ENCODE peak calls at places on chromosomes 1 and 21, in five cellular contexts. One of them, this sample, is unnamed.

GRCh38 chr1:59697138-59697811 is 117.5 kb upstream of the HOOK1 start:
- DNase-seq in neural crest cell: no peak
- DNase-seq in colonic mucosa: no peak
- DNase-seq in sigmoid colon: no peak
- DNase-seq in hepatocyte: no peak
- DNase-seq in this sample: peak; percentile 19

GRCh38 chr1:178946416-178946815 is 75.5 kb upstream of the ANGPTL1 start:
- DNase-seq in hepatocyte: no peak
- DNase-seq in sigmoid colon: no peak
- DNase-seq in colonic mucosa: no peak
- DNase-seq in neural crest cell: no peak
- DNase-seq in this sample: no peak

GRCh38 chr1:152398812-152399698 is 15.0 kb downstream of the CRNN start:
- DNase-seq in colonic mucosa: no peak
- DNase-seq in neural crest cell: no peak
- DNase-seq in hepatocyte: no peak
- DNase-seq in sigmoid colon: no peak
- DNase-seq in this sample: peak; percentile 58

GRCh38 chr1:234989479-234990327 is 138.9 kb downstream of the TOMM20 start:
- DNase-seq in hepatocyte: no peak
- DNase-seq in colonic mucosa: no peak
- DNase-seq in neural crest cell: no peak
- DNase-seq in sigmoid colon: peak; percentile 60
- DNase-seq in this sample: no peak

GRCh38 chr1:116268211-116268610 is 104.8 kb upstream of the ATP1A1 start:
- DNase-seq in sigmoid colon: no peak
- DNase-seq in neural crest cell: no peak
- DNase-seq in colonic mucosa: peak; percentile 52
- DNase-seq in hepatocyte: peak; percentile 62
- DNase-seq in this sample: peak; percentile 32

GRCh38 chr1:33256701-33257387 is 552 bp downstream of the ZNF362 start:
- DNase-seq in sigmoid colon: no peak
- DNase-seq in hepatocyte: peak; percentile 79
- DNase-seq in neural crest cell: peak; percentile 29
- DNase-seq in colonic mucosa: peak; percentile 79
- DNase-seq in this sample: peak; percentile 50

GRCh38 chr21:45109831-45110492 is 35.6 kb downstream of the ADARB1 start:
- DNase-seq in neural crest cell: no peak
- DNase-seq in colonic mucosa: no peak
- DNase-seq in sigmoid colon: no peak
- DNase-seq in hepatocyte: no peak
- DNase-seq in this sample: no peak

GRCh38 chr1:108639899-108640560 is 20.9 kb downstream of the HENMT1 start:
- DNase-seq in hepatocyte: no peak
- DNase-seq in sigmoid colon: no peak
- DNase-seq in neural crest cell: no peak
- DNase-seq in colonic mucosa: no peak
- DNase-seq in this sample: no peak

GRCh38 chr1:221759436-221759835 is 17.5 kb upstream of the DUSP10 start:
- DNase-seq in hepatocyte: no peak
- DNase-seq in neural crest cell: no peak
- DNase-seq in colonic mucosa: no peak
- DNase-seq in sigmoid colon: no peak
- DNase-seq in this sample: no peak

GRCh38 chr1:176434200-176434599 is 28.8 kb upstream of the PAPPA2 start:
- DNase-seq in hepatocyte: no peak
- DNase-seq in colonic mucosa: no peak
- DNase-seq in sigmoid colon: no peak
- DNase-seq in neural crest cell: no peak
- DNase-seq in this sample: no peak

DNA sequence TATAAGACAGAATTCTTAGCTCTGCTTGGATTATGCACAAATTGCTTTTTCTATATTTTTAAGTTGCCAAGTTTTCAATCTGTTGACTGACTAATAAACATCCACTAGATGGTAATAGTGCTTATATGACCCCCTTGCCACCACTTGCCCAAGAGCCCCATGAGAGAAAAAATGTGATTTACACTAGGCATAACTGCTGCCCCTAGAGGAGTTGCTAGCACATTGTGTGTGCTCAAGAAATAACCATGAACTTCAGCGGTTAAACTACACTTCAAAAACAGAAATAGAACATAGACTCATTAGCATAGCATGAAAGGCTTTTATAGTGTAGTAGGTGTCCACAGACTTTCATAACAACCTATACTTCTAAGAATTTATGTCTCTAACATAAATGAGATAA is 61.4 kb downstream of the BRINP3 start:
- DNase-seq in neural crest cell: no peak
- DNase-seq in sigmoid colon: no peak
- DNase-seq in colonic mucosa: no peak
- DNase-seq in hepatocyte: no peak
- DNase-seq in this sample: no peak
- TF ChIP-seq CTCF in neural crest cell: peak; percentile 31
- TF ChIP-seq CTCF in sigmoid colon: no peak
- TF ChIP-seq CTCF in colonic mucosa: no peak
- TF ChIP-seq CTCF in hepatocyte: peak; percentile 9
- TF ChIP-seq CTCF in this sample: no peak

GRCh38 chr1:202207292-202207691 is 13.7 kb downstream of the LGR6 start:
- DNase-seq in hepatocyte: peak; percentile 74
- DNase-seq in neural crest cell: no peak
- DNase-seq in colonic mucosa: no peak
- DNase-seq in sigmoid colon: no peak
- DNase-seq in this sample: no peak
- TF ChIP-seq CTCF in hepatocyte: peak; percentile 29
- TF ChIP-seq CTCF in neural crest cell: peak; percentile 27
- TF ChIP-seq CTCF in colonic mucosa: no peak
- TF ChIP-seq CTCF in sigmoid colon: no peak
- TF ChIP-seq CTCF in this sample: no peak

GRCh38 chr1:8495928-8496401 is 178.1 kb downstream of the SLC45A1 start:
- DNase-seq in colonic mucosa: no peak
- DNase-seq in sigmoid colon: no peak
- DNase-seq in hepatocyte: no peak
- DNase-seq in neural crest cell: no peak
- DNase-seq in this sample: no peak

GRCh38 chr1:8496473-8496872 is 178.6 kb downstream of the SLC45A1 start:
- DNase-seq in sigmoid colon: no peak
- DNase-seq in hepatocyte: no peak
- DNase-seq in neural crest cell: no peak
- DNase-seq in colonic mucosa: no peak
- DNase-seq in this sample: no peak

GRCh38 chr1:8494681-8495080 is 176.8 kb downstream of the SLC45A1 start:
- DNase-seq in hepatocyte: no peak
- DNase-seq in sigmoid colon: no peak
- DNase-seq in colonic mucosa: no peak
- DNase-seq in neural crest cell: no peak
- DNase-seq in this sample: no peak

GRCh38 chr1:8497196-8497878 is 179.4 kb downstream of the SLC45A1 start:
- DNase-seq in colonic mucosa: no peak
- DNase-seq in neural crest cell: no peak
- DNase-seq in hepatocyte: no peak
- DNase-seq in sigmoid colon: no peak
- DNase-seq in this sample: no peak
- TF ChIP-seq CTCF in colonic mucosa: no peak
- TF ChIP-seq CTCF in neural crest cell: no peak
- TF ChIP-seq CTCF in hepatocyte: no peak
- TF ChIP-seq CTCF in sigmoid colon: no peak
- TF ChIP-seq CTCF in this sample: no peak

GRCh38 chr1:7302873-7303272 is 468.2 kb upstream of the VAMP3 start:
- DNase-seq in neural crest cell: no peak
- DNase-seq in sigmoid colon: no peak
- DNase-seq in hepatocyte: no peak
- DNase-seq in colonic mucosa: peak; percentile 7
- DNase-seq in this sample: no peak
- TF ChIP-seq CTCF in neural crest cell: peak; percentile 16
- TF ChIP-seq CTCF in sigmoid colon: no peak
- TF ChIP-seq CTCF in hepatocyte: no peak
- TF ChIP-seq CTCF in colonic mucosa: no peak
- TF ChIP-seq CTCF in this sample: no peak

GRCh38 chr21:15486460-15487241 is 243.1 kb upstream of the USP25 start:
- DNase-seq in colonic mucosa: no peak
- DNase-seq in neural crest cell: no peak
- DNase-seq in sigmoid colon: no peak
- DNase-seq in hepatocyte: no peak
- DNase-seq in this sample: no peak

GRCh38 chr21:15480160-15480559 is 249.6 kb upstream of the USP25 start:
- DNase-seq in hepatocyte: no peak
- DNase-seq in neural crest cell: no peak
- DNase-seq in sigmoid colon: no peak
- DNase-seq in colonic mucosa: no peak
- DNase-seq in this sample: no peak

GRCh38 chr21:15483138-15483780 is 246.5 kb upstream of the USP25 start:
- DNase-seq in colonic mucosa: peak; percentile 89
- DNase-seq in sigmoid colon: peak; percentile 94
- DNase-seq in neural crest cell: peak; percentile 92
- DNase-seq in hepatocyte: peak; percentile 93
- DNase-seq in this sample: peak; percentile 83
- TF ChIP-seq CTCF in colonic mucosa: peak; percentile 88
- TF ChIP-seq CTCF in sigmoid colon: peak; percentile 85
- TF ChIP-seq CTCF in neural crest cell: peak; percentile 95
- TF ChIP-seq CTCF in hepatocyte: peak; percentile 90
- TF ChIP-seq CTCF in this sample: peak; percentile 75